ENCODE peak calls at places on chromosome 7, in four cellular contexts. L is GM12891, D is Peyer's patch, E is H54. U is an unnamed sample.

GRCh38 chr7:22443370-22444180 is 56.4 kb downstream of the STEAP1B start:
- DNase-seq in E (peak; percentile 31), D (no peak), L (no peak), U (no peak)

GRCh38 chr7:115229401-115230083 is 307.6 kb downstream of the MDFIC start:
- DNase-seq in E (no peak), L (no peak), D (no peak), U (no peak)

GRCh38 chr7:4028221-4028620 is 653.9 kb upstream of the FOXK1 start:
- DNase-seq in D (no peak), E (no peak), L (no peak), U (no peak)

GRCh38 chr7:37433166-37433565 is 15.5 kb downstream of the ELMO1 start:
- DNase-seq in D (no peak), E (no peak), L (no peak), U (no peak)

GRCh38 chr7:75639071-75639892 is 99.5 kb downstream of the HIP1 start:
- DNase-seq in E (peak; percentile 70), L (no peak), D (peak; percentile 62), U (peak; percentile 91)

GRCh38 chr7:80622531-80622930 is 15.9 kb upstream of the CD36 start:
- DNase-seq in E (no peak), L (no peak), D (no peak), U (no peak)

GRCh38 chr7:134782121-134782623 is 2.7 kb downstream of the CALD1 start:
- DNase-seq in L (no peak), D (no peak), E (no peak), U (no peak)

GRCh38 chr7:105454921-105455320 is 66.2 kb upstream of the SRPK2 start:
- DNase-seq in E (no peak), L (no peak), D (no peak), U (no peak)

GRCh38 chr7:50268223-50268622 is 36.3 kb upstream of the IKZF1 start:
- DNase-seq in D (no peak), L (no peak), E (no peak), U (no peak)

GRCh38 chr7:79176859-79177477 is 276.5 kb downstream of the MAGI2 start:
- DNase-seq in D (no peak), E (no peak), L (no peak), U (no peak)

GRCh38 chr7:36455646-36456045 is 66.0 kb downstream of the ANLN start:
- DNase-seq in E (no peak), L (no peak), D (no peak), U (no peak)

GRCh38 chr7:116571037-116571436 is 46.2 kb downstream of the CAV1 start:
- DNase-seq in E (no peak), L (no peak), D (no peak), U (no peak)

GRCh38 chr7:14233026-14233897 is 243.8 kb upstream of the ETV1 start:
- DNase-seq in E (peak; percentile 25), D (no peak), L (no peak), U (no peak)

GRCh38 chr7:51274955-51275354 is 41.7 kb downstream of the COBL start:
- DNase-seq in D (no peak), E (no peak), L (no peak), U (no peak)

GRCh38 chr7:47931788-47932425 is 16.4 kb downstream of the PKD1L1 start:
- DNase-seq in D (no peak), L (no peak), E (peak; percentile 51), U (no peak)

DNA sequence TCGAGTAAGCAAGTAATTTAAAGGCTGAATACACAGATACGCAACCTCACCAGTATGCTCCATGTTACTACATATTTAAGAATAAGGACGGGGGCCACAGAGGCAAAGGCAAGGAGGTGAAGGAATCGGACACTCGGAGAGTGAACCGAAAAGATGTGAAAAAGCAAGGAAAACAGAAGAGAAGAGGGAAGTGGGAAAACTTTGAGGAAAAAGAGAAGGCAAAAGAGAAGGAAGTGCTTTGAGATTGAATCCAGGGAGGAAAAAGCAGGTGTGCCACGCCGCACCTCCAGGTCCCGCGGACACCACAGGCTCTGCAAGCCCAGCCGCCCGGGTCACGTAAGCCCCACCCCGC is 367 bp upstream of the AVL9 start:
- DNase-seq in D (no peak), E (no peak), L (no peak), U (no peak)
- TF ChIP-seq POLR2A in D (no peak), E (peak; percentile 52), L (peak; percentile 73), U (no peak)

GRCh38 chr7:102291056-102291915 is 4.6 kb downstream of the SH2B2 start:
- DNase-seq in L (peak; percentile 74), D (no peak), E (no peak), U (no peak)

GRCh38 chr7:102287465-102288146 is 938 bp downstream of the SH2B2 start:
- DNase-seq in D (peak; percentile 63), L (no peak), E (peak; percentile 66), U (peak; percentile 31)

GRCh38 chr7:102288285-102288930 is 1.7 kb downstream of the SH2B2 start:
- DNase-seq in E (no peak), D (no peak), L (no peak), U (no peak)

GRCh38 chr7:102287082-102287464 is 405 bp downstream of the SH2B2 start:
- DNase-seq in L (no peak), E (no peak), D (no peak), U (no peak)

DNA sequence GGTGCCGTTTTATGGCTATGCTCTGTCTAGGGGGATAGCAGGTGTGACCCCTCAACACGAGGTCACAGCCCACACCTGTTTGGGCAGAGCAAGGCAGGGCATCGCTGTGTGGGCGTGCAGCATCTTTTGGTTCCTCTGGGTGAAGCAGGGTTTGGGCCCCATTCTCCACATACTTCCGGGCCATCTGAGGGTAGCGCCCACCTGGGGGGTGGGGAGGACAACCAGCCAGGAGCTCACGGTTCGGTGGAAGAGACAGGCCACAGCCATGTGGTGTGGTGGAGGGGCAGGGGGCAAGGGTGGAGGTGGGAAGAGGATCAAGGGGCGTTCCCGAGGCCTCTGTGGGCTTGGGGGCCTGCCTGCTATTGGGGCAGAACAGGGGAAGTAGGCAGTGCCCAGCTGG is 2.4 kb downstream of the SH2B2 start:
- DNase-seq in L (no peak), E (no peak), D (no peak), U (no peak)
- TF ChIP-seq POLR2A in L (no peak), E (no peak), D (no peak), U (no peak)

GRCh38 chr7:152463714-152464311 is 28.0 kb upstream of the KMT2C start:
- DNase-seq in L (peak; percentile 96), E (peak; percentile 97), D (peak; percentile 100), U (peak; percentile 100)
- TF ChIP-seq POLR2A in L (peak; percentile 63), E (peak; percentile 69), D (peak; percentile 84), U (peak; percentile 98)

DNA sequence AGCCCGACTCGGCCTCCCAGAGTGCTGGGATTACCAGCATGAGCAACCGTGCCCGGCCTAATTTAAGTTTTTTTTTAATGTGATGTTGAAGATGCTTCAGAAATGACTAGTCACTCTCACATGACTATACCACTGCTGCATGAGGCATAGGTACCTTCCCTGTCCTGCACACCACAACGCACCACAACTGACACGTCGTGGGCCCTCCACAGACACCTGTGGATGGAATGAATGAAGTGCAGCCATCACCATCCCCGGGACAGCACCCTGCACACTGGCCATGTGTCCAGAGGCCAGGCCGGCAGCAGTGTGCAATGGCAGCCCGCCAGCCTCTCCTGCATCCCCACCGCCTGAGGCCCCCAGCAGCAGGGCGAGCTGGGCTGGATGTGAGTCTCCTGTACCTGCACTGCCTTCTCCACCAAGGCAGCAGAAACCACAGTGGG is 55.1 kb downstream of the VOPP1 start:
- DNase-seq in E (no peak), L (no peak), D (no peak), U (no peak)
- TF ChIP-seq POLR2A in E (no peak), L (no peak), D (no peak), U (no peak)

DNA sequence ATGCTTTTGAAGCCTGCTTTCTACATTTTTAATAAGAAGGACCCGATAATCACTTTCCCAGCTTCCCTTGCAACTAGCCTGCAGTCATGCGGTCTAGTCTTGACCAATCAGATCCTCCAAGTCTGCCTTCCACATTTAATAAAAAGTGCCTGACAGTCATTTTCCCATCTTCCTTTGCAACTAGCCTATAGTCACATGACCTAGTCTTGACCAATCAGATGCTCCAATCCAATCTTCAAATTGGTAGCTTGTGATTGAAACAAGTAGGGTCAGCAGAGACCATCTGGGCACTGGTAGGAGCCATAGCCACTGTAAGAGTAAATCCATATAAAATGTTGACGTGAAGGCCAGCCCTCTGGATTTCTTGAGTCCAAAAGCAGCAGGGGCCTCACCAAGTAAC is 80.0 kb downstream of the NPTX2 start:
- DNase-seq in L (no peak), E (no peak), D (no peak), U (no peak)
- TF ChIP-seq POLR2A in L (no peak), E (no peak), D (no peak), U (no peak)

GRCh38 chr7:138002828-138003189 is 923 bp upstream of the CREB3L2 start:
- DNase-seq in E (no peak), D (no peak), L (no peak), U (no peak)
- TF ChIP-seq POLR2A in E (no peak), D (no peak), L (no peak), U (no peak)

GRCh38 chr7:102286237-102287081 is at the start of gene SH2B2:
- DNase-seq in D (peak; percentile 74), E (peak; percentile 61), L (peak; percentile 61), U (peak; percentile 92)
- TF ChIP-seq POLR2A in D (peak; percentile 39), E (peak; percentile 41), L (no peak), U (peak; percentile 39)

GRCh38 chr7:92790987-92791386 is 45.4 kb downstream of the CDK6 start:
- DNase-seq in D (no peak), L (no peak), E (no peak), U (no peak)
- TF ChIP-seq POLR2A in D (no peak), L (no peak), E (no peak), U (no peak)

DNA sequence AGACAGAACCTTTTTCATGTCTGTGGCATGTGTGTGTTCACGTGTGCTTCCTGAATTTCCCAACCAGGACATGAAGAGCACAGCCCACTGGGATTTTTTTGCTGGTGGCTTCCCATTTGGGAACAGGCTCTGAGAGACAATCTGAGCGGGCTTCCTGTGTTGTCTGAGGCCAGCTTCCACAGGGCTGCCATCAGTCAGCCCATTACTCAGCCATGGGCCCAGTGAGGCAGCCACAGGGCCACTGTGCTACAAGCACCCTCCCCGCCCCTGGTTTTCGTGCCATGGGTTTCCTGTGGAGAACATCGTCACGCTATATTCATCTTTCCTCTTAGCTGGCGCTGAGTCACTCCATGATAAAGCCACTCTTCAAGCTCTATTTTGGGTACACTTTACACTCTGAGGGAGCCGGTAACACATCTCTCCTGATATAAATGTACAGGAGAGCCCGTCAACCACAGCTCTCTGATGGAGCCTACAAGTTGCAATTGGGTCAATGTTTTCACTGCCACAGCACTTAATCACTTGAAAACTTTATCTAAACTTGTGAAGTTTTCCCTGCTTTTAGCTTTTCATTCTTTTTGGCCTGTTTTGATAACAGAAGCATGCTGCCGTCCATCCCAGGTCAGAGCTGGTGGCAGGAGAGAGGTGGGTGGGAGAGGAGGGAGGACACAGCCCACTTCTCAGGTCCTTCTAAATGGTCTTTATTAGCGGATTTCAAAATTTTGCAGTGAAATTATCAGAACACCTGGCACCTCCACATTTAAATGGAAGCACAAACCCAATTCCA is 96.9 kb downstream of the HIPK2 start:
- DNase-seq in E (peak; percentile 74), D (no peak), L (no peak), U (no peak)
- TF ChIP-seq POLR2A in E (peak; percentile 23), D (no peak), L (no peak), U (no peak)

GRCh38 chr7:15686209-15686956 is at the start of gene MEOX2:
- DNase-seq in L (no peak), E (no peak), D (peak; percentile 67), U (peak; percentile 39)
- TF ChIP-seq POLR2A in L (no peak), E (no peak), D (no peak), U (no peak)

U was measured in upper lobe of left lung.